ENCODE peak calls at places on chromosomes 12 and 14, in five cellular contexts. One of them, this sample, is unnamed.

GRCh38 chr12:121217066-121217465 is 7.1 kb downstream of the P2RX4 start:
- DNase-seq in mesendoderm: no peak
- DNase-seq in HEK293T: no peak
- DNase-seq in NCI-H1694 treated with DMSO at 0.1 percent for 48 hours: no peak
- DNase-seq in NCI-H2029: no peak
- DNase-seq in this sample: no peak

GRCh38 chr12:67355428-67356385 is 86.5 kb downstream of the CAND1 start:
- DNase-seq in mesendoderm: peak
- DNase-seq in HEK293T: peak
- DNase-seq in NCI-H1694 treated with DMSO at 0.1 percent for 48 hours: peak
- DNase-seq in NCI-H2029: peak
- DNase-seq in this sample: peak

GRCh38 chr12:123253606-123254459 is 17.8 kb downstream of the CDK2AP1 start:
- DNase-seq in mesendoderm: no peak
- DNase-seq in HEK293T: no peak
- DNase-seq in NCI-H1694 treated with DMSO at 0.1 percent for 48 hours: peak
- DNase-seq in NCI-H2029: no peak
- DNase-seq in this sample: no peak

GRCh38 chr12:58925111-58925732 is 4.9 kb upstream of the LRIG3 start:
- DNase-seq in mesendoderm: peak
- DNase-seq in HEK293T: no peak
- DNase-seq in NCI-H1694 treated with DMSO at 0.1 percent for 48 hours: no peak
- DNase-seq in NCI-H2029: no peak
- DNase-seq in this sample: no peak

GRCh38 chr14:77111021-77111420 is 13.0 kb downstream of the CIPC start:
- DNase-seq in mesendoderm: peak
- DNase-seq in HEK293T: no peak
- DNase-seq in NCI-H1694 treated with DMSO at 0.1 percent for 48 hours: no peak
- DNase-seq in NCI-H2029: no peak
- DNase-seq in this sample: peak

GRCh38 chr12:64696065-64696741 is 63.0 kb downstream of the GNS start:
- DNase-seq in mesendoderm: no peak
- DNase-seq in HEK293T: peak
- DNase-seq in NCI-H1694 treated with DMSO at 0.1 percent for 48 hours: peak
- DNase-seq in NCI-H2029: peak
- DNase-seq in this sample: peak

GRCh38 chr12:12788675-12789368 is 3.4 kb downstream of the APOLD1 start:
- DNase-seq in mesendoderm: peak
- DNase-seq in HEK293T: peak
- DNase-seq in NCI-H1694 treated with DMSO at 0.1 percent for 48 hours: peak
- DNase-seq in NCI-H2029: peak
- DNase-seq in this sample: peak

GRCh38 chr12:48973992-48974673 is 2.6 kb upstream of the WNT10B start:
- DNase-seq in mesendoderm: no peak
- DNase-seq in HEK293T: no peak
- DNase-seq in NCI-H1694 treated with DMSO at 0.1 percent for 48 hours: no peak
- DNase-seq in NCI-H2029: no peak
- DNase-seq in this sample: no peak

GRCh38 chr12:1473418-1473817 is 121.0 kb downstream of the FBXL14 start:
- DNase-seq in mesendoderm: no peak
- DNase-seq in HEK293T: no peak
- DNase-seq in NCI-H1694 treated with DMSO at 0.1 percent for 48 hours: no peak
- DNase-seq in NCI-H2029: no peak
- DNase-seq in this sample: peak

GRCh38 chr14:93734086-93734822 is 54.0 kb downstream of the PRIMA1 start:
- DNase-seq in mesendoderm: peak
- DNase-seq in HEK293T: peak
- DNase-seq in NCI-H1694 treated with DMSO at 0.1 percent for 48 hours: no peak
- DNase-seq in NCI-H2029: no peak
- DNase-seq in this sample: no peak

GRCh38 chr12:90938451-90938850 is 16.5 kb downstream of the CCER1 start:
- DNase-seq in mesendoderm: peak
- DNase-seq in HEK293T: no peak
- DNase-seq in NCI-H1694 treated with DMSO at 0.1 percent for 48 hours: no peak
- DNase-seq in NCI-H2029: no peak
- DNase-seq in this sample: peak

GRCh38 chr12:54306925-54307731 is 6.3 kb upstream of the NFE2 start:
- DNase-seq in mesendoderm: no peak
- DNase-seq in HEK293T: no peak
- DNase-seq in NCI-H1694 treated with DMSO at 0.1 percent for 48 hours: no peak
- DNase-seq in NCI-H2029: peak
- DNase-seq in this sample: peak

GRCh38 chr14:70350078-70350477 is 9.4 kb downstream of the COX16 start:
- DNase-seq in mesendoderm: peak
- DNase-seq in HEK293T: no peak
- DNase-seq in NCI-H1694 treated with DMSO at 0.1 percent for 48 hours: no peak
- DNase-seq in NCI-H2029: no peak
- DNase-seq in this sample: no peak

GRCh38 chr12:4610481-4610880 is 38.4 kb downstream of the AKAP3 start:
- DNase-seq in mesendoderm: no peak
- DNase-seq in HEK293T: no peak
- DNase-seq in NCI-H1694 treated with DMSO at 0.1 percent for 48 hours: no peak
- DNase-seq in NCI-H2029: no peak
- DNase-seq in this sample: no peak

GRCh38 chr12:58920956-58921861 is 905 bp upstream of the LRIG3 start:
- DNase-seq in mesendoderm: no peak
- DNase-seq in HEK293T: no peak
- DNase-seq in NCI-H1694 treated with DMSO at 0.1 percent for 48 hours: no peak
- DNase-seq in NCI-H2029: no peak
- DNase-seq in this sample: peak

GRCh38 chr14:24184104-24184970 is 4.3 kb downstream of the IPO4 start:
- DNase-seq in mesendoderm: no peak
- DNase-seq in HEK293T: no peak
- DNase-seq in NCI-H1694 treated with DMSO at 0.1 percent for 48 hours: no peak
- DNase-seq in NCI-H2029: no peak
- DNase-seq in this sample: no peak

GRCh38 chr12:59651230-59651920 is 55.5 kb downstream of the SLC16A7 start:
- DNase-seq in mesendoderm: peak
- DNase-seq in HEK293T: no peak
- DNase-seq in NCI-H1694 treated with DMSO at 0.1 percent for 48 hours: no peak
- DNase-seq in NCI-H2029: no peak
- DNase-seq in this sample: peak

GRCh38 chr12:96171905-96172304 is 22.3 kb upstream of the ELK3 start:
- DNase-seq in mesendoderm: no peak
- DNase-seq in HEK293T: no peak
- DNase-seq in NCI-H1694 treated with DMSO at 0.1 percent for 48 hours: no peak
- DNase-seq in NCI-H2029: no peak
- DNase-seq in this sample: peak

GRCh38 chr14:54650331-54651017 is 83.5 kb downstream of the SAMD4A start:
- DNase-seq in mesendoderm: peak
- DNase-seq in HEK293T: no peak
- DNase-seq in NCI-H1694 treated with DMSO at 0.1 percent for 48 hours: no peak
- DNase-seq in NCI-H2029: no peak
- DNase-seq in this sample: peak

GRCh38 chr14:65620195-65620594 is 207.7 kb downstream of the FUT8 start:
- DNase-seq in mesendoderm: no peak
- DNase-seq in HEK293T: no peak
- DNase-seq in NCI-H1694 treated with DMSO at 0.1 percent for 48 hours: no peak
- DNase-seq in NCI-H2029: no peak
- DNase-seq in this sample: no peak

GRCh38 chr12:80766897-80767296 is 50.2 kb downstream of the MYF5 start:
- DNase-seq in mesendoderm: no peak
- DNase-seq in HEK293T: no peak
- DNase-seq in NCI-H1694 treated with DMSO at 0.1 percent for 48 hours: no peak
- DNase-seq in NCI-H2029: no peak
- DNase-seq in this sample: no peak

GRCh38 chr14:72740504-72740961 is 153.4 kb downstream of the DPF3 start:
- DNase-seq in mesendoderm: no peak
- DNase-seq in HEK293T: no peak
- DNase-seq in NCI-H1694 treated with DMSO at 0.1 percent for 48 hours: no peak
- DNase-seq in NCI-H2029: no peak
- DNase-seq in this sample: no peak

GRCh38 chr12:27960822-27961221 is 11.7 kb downstream of the PTHLH start:
- DNase-seq in mesendoderm: no peak
- DNase-seq in HEK293T: no peak
- DNase-seq in NCI-H1694 treated with DMSO at 0.1 percent for 48 hours: no peak
- DNase-seq in NCI-H2029: no peak
- DNase-seq in this sample: no peak

GRCh38 chr12:18446245-18446644 is 184.9 kb downstream of the PIK3C2G start:
- DNase-seq in mesendoderm: peak
- DNase-seq in HEK293T: no peak
- DNase-seq in NCI-H1694 treated with DMSO at 0.1 percent for 48 hours: no peak
- DNase-seq in NCI-H2029: no peak
- DNase-seq in this sample: no peak

GRCh38 chr14:51855234-51855633 is 5.2 kb upstream of the GNG2 start:
- DNase-seq in mesendoderm: no peak
- DNase-seq in HEK293T: no peak
- DNase-seq in NCI-H1694 treated with DMSO at 0.1 percent for 48 hours: no peak
- DNase-seq in NCI-H2029: no peak
- DNase-seq in this sample: no peak

GRCh38 chr14:75442642-75443041 is 14.8 kb downstream of the JDP2 start:
- DNase-seq in mesendoderm: peak
- DNase-seq in HEK293T: no peak
- DNase-seq in NCI-H1694 treated with DMSO at 0.1 percent for 48 hours: no peak
- DNase-seq in NCI-H2029: no peak
- DNase-seq in this sample: peak

GRCh38 chr12:52130695-52131094 is 51.2 kb downstream of the SMIM41 start:
- DNase-seq in mesendoderm: no peak
- DNase-seq in HEK293T: no peak
- DNase-seq in NCI-H1694 treated with DMSO at 0.1 percent for 48 hours: no peak
- DNase-seq in NCI-H2029: peak
- DNase-seq in this sample: no peak

GRCh38 chr14:63308723-63309317 is 9.9 kb downstream of the GPHB5 start:
- DNase-seq in mesendoderm: peak
- DNase-seq in HEK293T: peak
- DNase-seq in NCI-H1694 treated with DMSO at 0.1 percent for 48 hours: peak
- DNase-seq in NCI-H2029: no peak
- DNase-seq in this sample: peak

GRCh38 chr12:12561305-12562015 is 1.2 kb downstream of the DUSP16 start:
- DNase-seq in mesendoderm: peak
- DNase-seq in HEK293T: peak
- DNase-seq in NCI-H1694 treated with DMSO at 0.1 percent for 48 hours: no peak
- DNase-seq in NCI-H2029: peak
- DNase-seq in this sample: peak

GRCh38 chr12:5780536-5780935 is 164.5 kb downstream of the ANO2 start:
- DNase-seq in mesendoderm: no peak
- DNase-seq in HEK293T: no peak
- DNase-seq in NCI-H1694 treated with DMSO at 0.1 percent for 48 hours: no peak
- DNase-seq in NCI-H2029: no peak
- DNase-seq in this sample: no peak